ENCODE peak calls at places on chromosomes 5 and 9, in eight cellular contexts. I is HEK293T; Z is stimulated activated CD4-positive, alpha-beta T cell treated with anti-CD3 and anti-CD28 coated beads, Interleukin-12 subunit alpha, Interleukin-12 subunit beta, amount 100 ng/mL, for 48 hours; E is Calu3; L is B cell; B is hippocampal formation; M is body of pancreas; W is HT-29. A is an unnamed sample.

GRCh38 chr9:122939611-122940010 is 1.2 kb upstream of the RABGAP1 start:
- DNase-seq in I (no peak), Z (no peak), E (no peak), L (no peak), B (no peak), M (no peak), W (no peak), A (no peak)

GRCh38 chr9:14183001-14183400 is 130.9 kb downstream of the NFIB start:
- DNase-seq in I (no peak), Z (no peak), E (no peak), L (no peak), B (no peak), M (no peak), W (peak), A (no peak)

GRCh38 chr9:111926421-111926875 is 29.8 kb downstream of the UGCG start:
- DNase-seq in I (no peak), Z (no peak), E (no peak), L (peak), B (no peak), M (peak), W (no peak), A (no peak)

GRCh38 chr9:98108540-98109031 is 10.4 kb downstream of the TRIM14 start:
- DNase-seq in I (no peak), Z (no peak), E (no peak), L (peak), B (no peak), M (no peak), W (no peak), A (no peak)

GRCh38 chr5:155049569-155050383 is 36.2 kb downstream of the KIF4B start:
- DNase-seq in I (peak), Z (no peak), E (peak), L (no peak), B (no peak), M (no peak), W (peak), A (no peak)

GRCh38 chr5:141558150-141558549 is 60.6 kb downstream of the DIAPH1 start:
- DNase-seq in I (no peak), Z (no peak), E (no peak), L (no peak), B (no peak), M (no peak), W (no peak), A (peak)

GRCh38 chr5:107376546-107377276 is 294.0 kb downstream of the EFNA5 start:
- DNase-seq in I (no peak), Z (no peak), E (no peak), L (no peak), B (no peak), M (no peak), W (no peak), A (no peak)

GRCh38 chr9:134136117-134136996 is 475 bp downstream of the WDR5 start:
- DNase-seq in I (peak), Z (no peak), E (peak), L (no peak), B (no peak), M (peak), W (peak), A (no peak)

GRCh38 chr5:173318881-173319609 is 9.2 kb downstream of the STC2 start:
- DNase-seq in I (no peak), Z (no peak), E (no peak), L (no peak), B (no peak), M (no peak), W (no peak), A (peak)

GRCh38 chr5:172115541-172115982 is 72.5 kb downstream of the STK10 start:
- DNase-seq in I (no peak), Z (no peak), E (no peak), L (no peak), B (no peak), M (no peak), W (no peak), A (peak)

GRCh38 chr9:7668541-7668940 is 131.0 kb downstream of the DMAC1 start:
- DNase-seq in I (no peak), Z (no peak), E (no peak), L (no peak), B (no peak), M (no peak), W (no peak), A (no peak)